ENCODE peak calls at places on chromosomes 13 and 19, in five cellular contexts. C, S, J, Q and A are unnamed samples. For H4K20me1, the result is how much of the 10 kb centered on the place peaks cover.

GRCh38 chr13:114313061-114313860 is 1.0 kb upstream of the CHAMP1 start:
- DNase-seq in C (no peak), S (peak), J (peak), Q (no peak), A (no peak)

GRCh38 chr13:98892821-98893220 is 85.0 kb downstream of the DOCK9 start:
- DNase-seq in C (no peak), S (no peak), J (no peak), Q (no peak), A (no peak)

GRCh38 chr13:27005556-27005955 is 166.1 kb downstream of the USP12 start:
- DNase-seq in C (no peak), S (no peak), J (no peak), Q (no peak), A (no peak)

GRCh38 chr13:50123862-50124535 is 108.8 kb downstream of the KCNRG start:
- DNase-seq in C (peak), S (peak), J (peak), Q (peak), A (peak)

GRCh38 chr13:41821195-41821594 is 139.7 kb downstream of the VWA8 start:
- DNase-seq in C (no peak), S (no peak), J (no peak), Q (no peak), A (no peak)

GRCh38 chr13:79442221-79442620 is 36.2 kb upstream of the RBM26 start:
- DNase-seq in C (no peak), S (no peak), J (no peak), Q (no peak), A (no peak)

GRCh38 chr19:37706052-37706605 is 13.4 kb downstream of the ZNF607 start:
- DNase-seq in C (no peak), S (no peak), J (no peak), Q (no peak), A (no peak)

GRCh38 chr19:48501961-48502719 is 9.5 kb downstream of the LMTK3 start:
- DNase-seq in C (peak), S (no peak), J (peak), Q (peak), A (no peak)

GRCh38 chr13:31947105-31947504 is 84.5 kb upstream of the FRY start:
- DNase-seq in C (no peak), S (no peak), J (no peak), Q (no peak), A (no peak)

GRCh38 chr13:44331912-44332840 is 41.4 kb upstream of the SERP2 start:
- DNase-seq in C (no peak), S (peak), J (no peak), Q (no peak), A (peak)

GRCh38 chr13:27621116-27621365 is 651 bp upstream of the POLR1D start:
- DNase-seq in C (no peak), S (no peak), J (no peak), Q (no peak), A (no peak)

GRCh38 chr13:36086117-36086516 is 45.1 kb downstream of the DCLK1 start:
- DNase-seq in C (no peak), S (no peak), J (no peak), Q (peak), A (no peak)

GRCh38 chr19:46611791-46612190 is 10.7 kb downstream of the CALM3 start:
- DNase-seq in C (no peak), S (no peak), J (no peak), Q (no peak), A (no peak)

GRCh38 chr13:107838592-107839161 is 376.7 kb downstream of the LIG4 start:
- DNase-seq in C (no peak), S (no peak), J (no peak), Q (no peak), A (no peak)

DNA sequence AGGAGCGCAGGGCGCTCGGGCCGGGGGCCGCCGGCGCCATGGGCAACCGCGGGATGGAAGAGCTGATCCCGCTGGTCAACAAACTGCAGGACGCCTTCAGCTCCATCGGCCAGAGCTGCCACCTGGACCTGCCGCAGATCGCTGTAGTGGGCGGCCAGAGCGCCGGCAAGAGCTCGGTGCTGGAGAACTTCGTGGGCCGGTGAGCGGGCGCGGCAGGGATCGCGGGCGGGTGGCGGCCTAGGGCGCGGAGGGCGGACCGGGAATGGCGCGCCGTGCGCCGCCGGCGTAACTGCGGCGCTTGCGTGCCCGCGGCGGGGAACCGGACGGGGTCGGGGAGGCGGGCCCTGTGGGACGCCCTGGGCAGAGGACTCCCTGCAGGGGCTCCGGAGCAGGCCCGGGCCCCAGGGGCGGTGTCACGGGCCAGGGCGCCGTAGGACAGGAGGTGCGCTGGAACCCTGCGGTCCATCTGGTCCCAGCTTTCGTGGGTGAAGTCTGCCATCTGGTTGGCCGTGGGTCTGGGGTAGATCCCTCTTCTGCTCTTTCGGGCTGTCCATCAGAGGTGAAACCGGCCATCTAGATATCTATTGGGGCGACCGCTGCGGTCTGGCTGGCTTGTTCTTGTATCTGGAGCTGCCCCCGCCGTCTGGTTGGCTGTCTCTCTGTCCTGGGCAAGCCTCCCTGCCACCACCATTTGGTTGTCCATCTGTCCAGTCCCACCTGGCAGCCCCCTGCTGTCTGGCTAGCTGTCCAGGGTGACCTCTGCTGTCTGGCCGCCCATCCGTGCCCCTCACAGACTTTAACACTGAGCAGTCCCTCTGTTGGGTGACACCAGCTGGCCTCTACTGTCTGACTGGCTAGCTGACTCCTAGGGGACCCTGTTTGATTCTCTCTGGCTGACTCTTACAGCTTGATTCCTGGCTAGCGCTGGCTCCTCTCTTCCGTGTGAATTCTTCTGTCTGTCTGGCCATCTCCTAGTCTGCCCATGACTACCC is 622 bp downstream of the DNM2 start:
- DNase-seq in C (peak), S (peak), J (peak), Q (no peak), A (peak)
- H4K20me1 ChIP-seq in C (under half), S (half or more), J (under half), Q (under half), A (under half)

DNA sequence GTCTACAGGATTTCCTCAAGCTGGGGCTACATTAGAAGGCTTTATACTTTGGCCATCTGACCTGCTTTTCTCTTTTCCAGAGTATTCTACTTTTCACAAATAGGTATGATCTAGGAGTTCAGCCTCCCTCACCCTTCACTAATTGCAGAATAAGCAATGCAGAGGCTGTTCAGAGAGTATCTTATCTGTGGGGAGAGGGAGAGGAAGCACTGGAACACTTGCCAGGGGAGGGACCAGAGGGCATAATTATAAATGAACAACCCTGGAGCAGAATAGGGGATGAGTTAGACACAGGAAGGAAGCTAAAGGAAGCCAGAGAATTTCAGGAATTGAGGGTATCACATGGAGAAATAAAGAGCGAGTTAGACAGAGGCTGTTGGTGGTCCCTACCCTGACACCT is 29.9 kb downstream of the CEACAM1 start:
- DNase-seq in C (no peak), S (no peak), J (no peak), Q (no peak), A (no peak)
- H2AFZ ChIP-seq in C (no peak), S (no peak), J (no peak), Q (no peak), A (no peak)

GRCh38 chr13:28866932-28867331 is 46.8 kb downstream of the MTUS2 start:
- DNase-seq in C (no peak), S (no peak), J (no peak), Q (no peak), A (no peak)

GRCh38 chr13:28864544-28864943 is 44.4 kb downstream of the MTUS2 start:
- DNase-seq in C (no peak), S (no peak), J (no peak), Q (no peak), A (no peak)

GRCh38 chr13:28867564-28867963 is 47.4 kb downstream of the MTUS2 start:
- DNase-seq in C (no peak), S (no peak), J (no peak), Q (no peak), A (no peak)

GRCh38 chr13:28865951-28866350 is 45.8 kb downstream of the MTUS2 start:
- DNase-seq in C (no peak), S (no peak), J (no peak), Q (no peak), A (no peak)

DNA sequence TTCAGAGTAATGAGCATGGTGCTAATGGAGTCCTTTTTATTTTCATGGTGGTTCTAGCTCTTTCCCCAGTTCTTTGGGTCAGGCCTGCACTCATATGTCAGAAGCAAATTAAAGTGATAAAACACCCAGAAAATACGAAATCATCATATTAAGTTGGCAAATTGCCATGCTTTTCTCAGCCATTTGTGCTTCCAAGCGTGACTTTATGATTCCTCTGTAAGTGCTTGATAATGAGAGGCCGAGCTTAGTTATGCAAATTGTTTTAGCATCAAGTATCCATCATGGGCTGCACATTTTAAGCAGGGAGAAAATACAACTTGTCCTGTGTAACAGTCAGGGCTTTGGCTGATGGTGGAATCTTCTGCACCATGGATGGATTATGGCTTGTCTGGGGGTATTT is 45.2 kb downstream of the MTUS2 start:
- DNase-seq in C (no peak), S (no peak), J (no peak), Q (no peak), A (no peak)
- H3K4me2 ChIP-seq in C (no peak), S (no peak), J (no peak), Q (no peak), A (no peak)

GRCh38 chr19:6259312-6259861 is 20.4 kb downstream of the MLLT1 start:
- DNase-seq in C (no peak), S (peak), J (no peak), Q (no peak), A (no peak)
- H4K20me1 ChIP-seq in C (under half), S (half or more), J (under half), Q (under half), A (under half)

GRCh38 chr19:17739121-17739875 is 12.0 kb upstream of the FCHO1 start:
- DNase-seq in C (no peak), S (no peak), J (no peak), Q (no peak), A (no peak)
- H2AFZ ChIP-seq in C (no peak), S (no peak), J (no peak), Q (no peak), A (no peak)